ENCODE peak calls at places on chromosomes 1 and 21, in four cellular contexts. T, J, V and O are unnamed samples.

GRCh38 chr1:167935252-167936067 is 1.0 kb upstream of the DCAF6 start:
- DNase-seq in T (no peak), J (no peak), V (peak), O (no peak)

GRCh38 chr1:15882665-15883064 is 35.2 kb downstream of the SPEN start:
- DNase-seq in T (no peak), J (no peak), V (no peak), O (no peak)

GRCh38 chr1:159849972-159850371 is 12.5 kb downstream of the VSIG8 start:
- DNase-seq in T (no peak), J (no peak), V (no peak), O (no peak)

GRCh38 chr21:41615613-41616012 is 107.7 kb upstream of the TMPRSS2 start:
- DNase-seq in T (no peak), J (no peak), V (peak), O (peak)

GRCh38 chr1:20983297-20983889 is 193.3 kb downstream of the EIF4G3 start:
- DNase-seq in T (no peak), J (no peak), V (no peak), O (no peak)

GRCh38 chr1:154970631-154971340 is at the start of gene SHC1:
- DNase-seq in T (peak), J (peak), V (peak), O (peak)

GRCh38 chr21:44910229-44911065 is 10.3 kb downstream of the ITGB2 start:
- DNase-seq in T (no peak), J (no peak), V (no peak), O (no peak)

GRCh38 chr1:234583755-234584430 is 26.1 kb downstream of the IRF2BP2 start:
- DNase-seq in T (no peak), J (no peak), V (no peak), O (no peak)

GRCh38 chr1:170978371-170978900 is 43.1 kb downstream of the MROH9 start:
- DNase-seq in T (no peak), J (no peak), V (no peak), O (no peak)

GRCh38 chr1:228029281-228029680 is 22.5 kb downstream of the WNT3A start:
- DNase-seq in T (peak), J (no peak), V (no peak), O (no peak)

GRCh38 chr1:234724517-234725176 is 114.7 kb upstream of the IRF2BP2 start:
- DNase-seq in T (peak), J (peak), V (no peak), O (no peak)

GRCh38 chr1:184393924-184394323 is 7.1 kb downstream of the C1orf21 start:
- DNase-seq in T (no peak), J (no peak), V (no peak), O (no peak)

GRCh38 chr1:191162762-191163161 is 685.1 kb upstream of the BRINP3 start:
- DNase-seq in T (no peak), J (no peak), V (no peak), O (no peak)

GRCh38 chr1:205241366-205242030 is 13.8 kb downstream of the TMCC2 start:
- DNase-seq in T (no peak), J (no peak), V (no peak), O (no peak)

GRCh38 chr1:53260631-53261247 is 22.4 kb upstream of the MAGOH start:
- DNase-seq in T (no peak), J (no peak), V (no peak), O (no peak)

GRCh38 chr1:153683853-153684252 is 5.4 kb downstream of the NPR1 start:
- DNase-seq in T (peak), J (no peak), V (peak), O (no peak)

GRCh38 chr1:95039360-95040031 is 33.3 kb downstream of the ALG14 start:
- DNase-seq in T (no peak), J (no peak), V (no peak), O (no peak)

GRCh38 chr1:1236176-1236763 is 4.2 kb downstream of the B3GALT6 start:
- DNase-seq in T (no peak), J (no peak), V (no peak), O (no peak)

GRCh38 chr1:31931241-31932225 is 6.6 kb downstream of the PTP4A2 start:
- DNase-seq in T (no peak), J (no peak), V (peak), O (no peak)

GRCh38 chr1:237677979-237678378 is 212.7 kb downstream of the ZP4 start:
- DNase-seq in T (no peak), J (no peak), V (no peak), O (no peak)

GRCh38 chr1:119251751-119252150 is 111.3 kb upstream of the WARS2 start:
- DNase-seq in T (no peak), J (no peak), V (no peak), O (no peak)

GRCh38 chr21:32748529-32748928 is 20.7 kb upstream of the SYNJ1 start:
- DNase-seq in T (no peak), J (no peak), V (no peak), O (no peak)

GRCh38 chr1:63626222-63626621 is 33.0 kb downstream of the PGM1 start:
- DNase-seq in T (no peak), J (no peak), V (no peak), O (no peak)

GRCh38 chr21:38354231-38354630 is 97.4 kb downstream of the KCNJ15 start:
- DNase-seq in T (no peak), J (no peak), V (no peak), O (no peak)

GRCh38 chr1:42419449-42419848 is 36.4 kb downstream of the ZMYND12 start:
- DNase-seq in T (no peak), J (no peak), V (no peak), O (no peak)

GRCh38 chr1:201019321-201019977 is 4.1 kb downstream of the KIF21B start:
- DNase-seq in T (peak), J (no peak), V (no peak), O (no peak)

GRCh38 chr1:66533804-66534745 is at the start of gene SGIP1:
- DNase-seq in T (peak), J (peak), V (peak), O (no peak)

GRCh38 chr1:236401698-236402097 is 7.6 kb downstream of the EDARADD start:
- DNase-seq in T (no peak), J (no peak), V (no peak), O (no peak)

GRCh38 chr1:160256396-160257046 is 5.8 kb downstream of the DCAF8 start:
- DNase-seq in T (no peak), J (no peak), V (peak), O (no peak)

GRCh38 chr1:220878223-220879081 is 791 bp upstream of the HLX start:
- DNase-seq in T (no peak), J (no peak), V (no peak), O (no peak)

GRCh38 chr1:12196641-12197482 is 30.1 kb downstream of the TNFRSF1B start:
- DNase-seq in T (peak), J (no peak), V (no peak), O (no peak)

GRCh38 chr21:43034098-43034497 is 41.5 kb downstream of the CBS start:
- DNase-seq in T (no peak), J (no peak), V (no peak), O (no peak)

GRCh38 chr21:43029785-43030184 is 45.9 kb downstream of the CBS start:
- DNase-seq in T (no peak), J (no peak), V (no peak), O (no peak)

GRCh38 chr21:43031121-43031624 is 44.5 kb downstream of the CBS start:
- DNase-seq in T (no peak), J (no peak), V (no peak), O (no peak)

GRCh38 chr21:43034826-43035225 is 40.8 kb downstream of the CBS start:
- DNase-seq in T (no peak), J (no peak), V (no peak), O (no peak)
- TF ChIP-seq CTCF in T (no peak), J (no peak), V (no peak), O (no peak)

GRCh38 chr1:169484107-169484506 is 1.6 kb downstream of the SLC19A2 start:
- DNase-seq in T (no peak), J (no peak), V (no peak), O (no peak)

GRCh38 chr1:169484683-169485426 is 889 bp downstream of the SLC19A2 start:
- DNase-seq in T (peak), J (no peak), V (peak), O (no peak)

GRCh38 chr1:169486281-169486904 is 649 bp upstream of the SLC19A2 start:
- DNase-seq in T (no peak), J (no peak), V (peak), O (peak)

GRCh38 chr1:169487153-169487552 is 1.4 kb upstream of the SLC19A2 start:
- DNase-seq in T (no peak), J (no peak), V (no peak), O (no peak)

DNA sequence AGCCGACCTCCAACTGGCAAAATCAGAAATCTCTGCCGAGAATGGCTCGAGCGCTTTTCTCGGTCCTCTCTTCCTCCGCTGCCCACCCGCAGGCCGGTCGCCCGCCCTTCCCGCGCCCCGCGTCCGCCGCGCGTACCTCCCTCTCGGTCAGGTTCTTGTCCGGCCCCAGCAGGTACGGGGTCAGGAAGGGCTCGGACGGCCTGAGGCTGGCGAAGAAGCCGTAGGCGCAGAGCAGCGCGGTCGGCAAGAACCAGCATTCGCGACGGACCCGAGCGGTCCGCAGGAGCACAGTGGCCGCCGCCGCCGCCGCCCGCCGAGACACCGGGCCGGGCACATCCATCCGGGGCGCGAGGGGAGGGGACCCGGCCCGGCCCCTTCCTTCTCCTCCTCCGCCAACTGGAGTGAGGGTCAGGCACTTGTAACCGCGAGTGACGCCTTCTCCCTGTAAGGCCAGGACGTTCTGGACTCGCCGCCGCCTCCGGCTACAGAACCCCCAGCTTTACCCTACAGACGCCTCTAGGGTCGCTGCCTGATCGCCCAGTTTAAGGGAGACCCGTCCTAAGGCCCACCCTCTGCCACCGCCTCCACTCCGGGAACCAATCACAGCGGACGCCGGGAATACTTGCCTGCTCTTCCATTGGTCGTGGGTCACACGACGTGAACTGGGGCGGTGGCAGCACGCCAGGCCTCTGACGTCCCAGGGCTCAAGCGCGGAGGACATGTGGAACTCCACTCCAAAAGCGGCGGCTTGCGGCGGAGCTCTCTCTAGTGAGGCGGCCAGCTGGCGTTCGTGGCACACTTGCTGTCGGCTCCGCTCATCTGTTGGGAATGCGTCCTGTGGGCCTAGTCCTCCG is at the start of gene SLC19A2:
- DNase-seq in T (peak), J (peak), V (peak), O (peak)
- TF ChIP-seq CTCF in T (peak), J (no peak), V (no peak), O (peak)

DNA sequence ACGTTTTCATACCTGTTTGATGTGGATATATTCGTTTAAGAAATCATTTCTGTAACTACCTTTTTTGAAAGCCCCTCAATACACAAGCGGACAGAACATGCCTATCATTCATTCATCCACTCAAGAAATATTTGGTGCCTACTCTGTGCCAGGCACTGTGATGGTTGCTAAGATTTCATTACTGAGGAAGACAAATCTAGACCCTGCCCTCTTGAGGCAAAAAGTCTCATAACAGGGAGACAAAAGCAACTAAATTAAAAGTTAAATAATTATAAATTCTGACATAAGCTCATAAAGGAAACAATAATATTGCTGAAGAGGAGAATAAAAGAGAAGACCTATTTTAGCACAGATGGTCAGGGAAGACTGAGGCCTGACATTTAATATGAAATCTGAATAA is 203.5 kb upstream of the ZNHIT6 start:
- DNase-seq in T (no peak), J (no peak), V (no peak), O (no peak)
- TF ChIP-seq CTCF in T (no peak), J (peak), V (peak), O (peak)

GRCh38 chr1:68751723-68752122 is 254.8 kb upstream of the DEPDC1 start:
- DNase-seq in T (no peak), J (no peak), V (no peak), O (no peak)
- TF ChIP-seq CTCF in T (no peak), J (no peak), V (no peak), O (peak)

GRCh38 chr1:203675596-203676347 is 49.1 kb downstream of the ATP2B4 start:
- DNase-seq in T (no peak), J (no peak), V (no peak), O (no peak)

GRCh38 chr1:203671808-203672207 is 45.2 kb downstream of the ATP2B4 start:
- DNase-seq in T (no peak), J (no peak), V (no peak), O (no peak)

GRCh38 chr1:203672354-203672753 is 45.7 kb downstream of the ATP2B4 start:
- DNase-seq in T (no peak), J (no peak), V (peak), O (peak)

GRCh38 chr1:203676455-203676854 is 49.8 kb downstream of the ATP2B4 start:
- DNase-seq in T (no peak), J (no peak), V (no peak), O (no peak)

DNA sequence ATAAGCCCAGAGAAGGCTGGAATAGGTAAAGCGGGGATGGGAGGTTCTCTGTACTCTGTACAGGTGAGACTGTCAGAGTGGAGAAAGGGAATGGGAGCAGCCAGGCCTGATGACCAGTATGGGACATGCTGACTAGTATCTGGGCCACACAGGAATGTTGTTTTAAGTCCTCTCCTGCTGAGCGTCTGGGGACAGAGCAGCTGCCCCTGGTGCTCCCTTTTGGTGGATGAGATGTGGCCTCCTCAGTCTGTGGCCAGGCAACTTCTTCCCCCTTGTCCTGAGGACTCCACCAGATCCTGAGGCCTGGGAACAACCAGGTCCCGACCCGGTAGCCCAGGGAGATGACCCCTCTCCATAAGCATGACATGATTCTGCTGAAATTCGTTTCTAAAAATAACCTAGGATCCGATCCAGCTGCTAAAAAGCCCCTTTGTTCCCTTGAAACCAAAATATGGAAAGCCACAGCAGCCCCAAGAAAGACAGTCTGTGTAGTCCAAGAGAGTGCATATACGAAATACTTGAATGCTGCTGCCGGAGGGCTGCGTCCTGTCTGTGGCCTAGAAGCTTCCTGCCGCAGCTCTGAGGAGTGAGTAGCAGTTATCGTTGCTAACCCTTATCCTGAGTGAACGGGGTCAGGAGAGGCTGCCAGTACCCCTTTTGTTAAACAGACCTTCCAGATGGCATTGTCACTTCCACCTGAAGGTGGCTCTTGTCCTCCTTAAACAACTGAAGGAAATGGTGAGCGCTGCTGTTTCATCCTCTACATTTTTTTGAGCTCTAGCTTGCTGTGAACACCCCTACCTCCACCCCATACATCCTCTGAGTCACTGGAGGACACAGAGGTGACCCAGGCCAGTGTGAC is 47.1 kb downstream of the ATP2B4 start:
- DNase-seq in T (no peak), J (peak), V (peak), O (peak)
- TF ChIP-seq CTCF in T (peak), J (no peak), V (peak), O (peak)

GRCh38 chr1:78607944-78608343 is 12.3 kb upstream of the IFI44L start:
- DNase-seq in T (no peak), J (no peak), V (no peak), O (no peak)

GRCh38 chr1:78606274-78606673 is 14.0 kb upstream of the IFI44L start:
- DNase-seq in T (no peak), J (no peak), V (no peak), O (no peak)

GRCh38 chr1:78603206-78603605 is 17.0 kb upstream of the IFI44L start:
- DNase-seq in T (no peak), J (no peak), V (no peak), O (no peak)

GRCh38 chr1:78604643-78605042 is 15.6 kb upstream of the IFI44L start:
- DNase-seq in T (no peak), J (no peak), V (no peak), O (no peak)

GRCh38 chr1:78607334-78607927 is 12.8 kb upstream of the IFI44L start:
- DNase-seq in T (no peak), J (no peak), V (no peak), O (peak)
- TF ChIP-seq CTCF in T (peak), J (peak), V (peak), O (peak)

GRCh38 chr1:37031871-37032270 is 2.4 kb downstream of the GRIK3 start:
- DNase-seq in T (no peak), J (no peak), V (no peak), O (no peak)
- TF ChIP-seq CTCF in T (no peak), J (no peak), V (no peak), O (no peak)